ENCODE peak calls at places on chromosomes 6 and 20, in seven cellular contexts. J, D, W, F, Y, U and C are unnamed samples.

GRCh38 chr6:158207452-158207788 is 39.3 kb downstream of the GTF2H5 start:
- DNase-seq in J (peak), F (no peak), U (peak), D (no peak), W (no peak), Y (no peak), C (no peak)

GRCh38 chr6:36729169-36729549 is 31.5 kb downstream of the RAB44 start:
- DNase-seq in F (no peak), Y (peak), U (no peak), J (no peak), D (no peak), W (no peak), C (no peak)

GRCh38 chr6:125868996-125869395 is 78.2 kb downstream of the NCOA7 start:
- DNase-seq in Y (peak), J (no peak), F (no peak), D (no peak), W (no peak), U (peak), C (no peak)

GRCh38 chr20:34626978-34627377 is 49.9 kb downstream of the PIGU start:
- DNase-seq in Y (no peak), U (no peak), D (no peak), J (no peak), F (no peak), W (no peak), C (no peak)

GRCh38 chr20:25540273-25540672 is 45.1 kb downstream of the NINL start:
- DNase-seq in F (peak), W (no peak), D (peak), J (no peak), Y (no peak), U (no peak), C (peak)

GRCh38 chr6:8888468-8888867 is 453.1 kb upstream of the SLC35B3 start:
- DNase-seq in D (no peak), J (no peak), Y (peak), F (no peak), W (no peak), U (no peak), C (peak)

GRCh38 chr20:50041238-50041915 is 58.6 kb downstream of the SNAI1 start:
- DNase-seq in F (no peak), W (no peak), J (no peak), U (no peak), D (no peak), Y (peak), C (no peak)

GRCh38 chr6:34182751-34183531 is 37.1 kb upstream of the GRM4 start:
- DNase-seq in F (no peak), J (no peak), U (no peak), D (no peak), Y (peak), W (no peak), C (peak)

GRCh38 chr6:80767808-80768207 is 661.3 kb downstream of the BCKDHB start:
- DNase-seq in J (peak), F (no peak), Y (peak), U (peak), D (peak), W (no peak), C (peak)

GRCh38 chr6:33914519-33915120 is 110.8 kb upstream of the MLN start:
- DNase-seq in W (no peak), U (no peak), D (no peak), J (no peak), Y (no peak), F (no peak), C (no peak)

GRCh38 chr6:166477647-166478365 is 95.1 kb upstream of the MPC1 start:
- DNase-seq in F (no peak), J (no peak), U (no peak), Y (no peak), D (no peak), W (no peak), C (no peak)

GRCh38 chr20:12166053-12166717 is 248.5 kb downstream of the BTBD3 start:
- DNase-seq in W (no peak), D (no peak), J (peak), F (no peak), U (peak), Y (peak), C (no peak)

GRCh38 chr20:51886891-51887608 is 84.7 kb upstream of the SALL4 start:
- DNase-seq in J (no peak), W (no peak), F (no peak), Y (no peak), D (no peak), U (no peak), C (peak)

GRCh38 chr20:26354521-26354920 is 657.9 kb upstream of the ZNF337 start:
- DNase-seq in F (no peak), D (no peak), J (no peak), Y (no peak), W (no peak), U (no peak), C (no peak)

GRCh38 chr6:26126394-26127221 is 39.4 kb downstream of the HFE start:
- DNase-seq in D (no peak), Y (peak), J (peak), U (no peak), F (no peak), W (no peak), C (no peak)

GRCh38 chr20:1803216-1804128 is 91.7 kb upstream of the SIRPA start:
- DNase-seq in J (peak), D (peak), U (peak), Y (peak), F (peak), W (peak), C (peak)

GRCh38 chr20:40883097-40883496 is 145.5 kb upstream of the TOP1 start:
- DNase-seq in W (no peak), J (no peak), U (no peak), Y (no peak), F (no peak), D (no peak), C (no peak)

GRCh38 chr20:57479196-57479595 is 45.7 kb downstream of the CTCFL start:
- DNase-seq in Y (no peak), W (no peak), F (no peak), U (no peak), J (no peak), D (no peak), C (no peak)

GRCh38 chr6:164034602-164035140 is 620.2 kb downstream of the QKI start:
- DNase-seq in U (no peak), W (no peak), F (no peak), D (no peak), Y (no peak), J (no peak), C (no peak)

GRCh38 chr6:19028201-19028600 is 641.1 kb downstream of the RNF144B start:
- DNase-seq in F (no peak), D (no peak), Y (no peak), J (no peak), W (no peak), U (no peak), C (peak)

GRCh38 chr6:53894086-53894485 is 99.3 kb downstream of the LRRC1 start:
- DNase-seq in D (no peak), U (peak), F (no peak), J (peak), Y (peak), W (no peak), C (no peak)

GRCh38 chr6:80336906-80337305 is 230.4 kb downstream of the BCKDHB start:
- DNase-seq in J (no peak), W (no peak), Y (no peak), D (no peak), F (no peak), U (no peak), C (no peak)

GRCh38 chr6:30397697-30398096 is 52.7 kb downstream of the RPP21 start:
- DNase-seq in J (no peak), D (peak), W (no peak), F (no peak), U (no peak), Y (no peak), C (peak)

GRCh38 chr6:26475823-26476729 is 18.3 kb downstream of the BTN2A1 start:
- DNase-seq in U (peak), Y (no peak), J (peak), F (no peak), D (peak), W (no peak), C (peak)

GRCh38 chr6:47308674-47309325 is 905 bp downstream of the TNFRSF21 start:
- DNase-seq in W (peak), J (peak), F (peak), Y (peak), U (peak), D (peak), C (peak)

GRCh38 chr20:19104186-19104585 is 108.3 kb upstream of the SLC24A3 start:
- DNase-seq in W (no peak), U (no peak), J (no peak), Y (no peak), D (no peak), F (no peak), C (no peak)

GRCh38 chr20:37397076-37397953 is 51.4 kb downstream of the SRC start:
- DNase-seq in J (no peak), F (no peak), W (no peak), U (no peak), Y (no peak), D (no peak), C (no peak)

GRCh38 chr20:63441136-63441776 is 31.2 kb downstream of the KCNQ2 start:
- DNase-seq in W (no peak), D (no peak), F (no peak), Y (no peak), J (no peak), U (no peak), C (no peak)

GRCh38 chr20:1807394-1807793 is 87.8 kb upstream of the SIRPA start:
- DNase-seq in W (no peak), J (no peak), F (no peak), Y (no peak), U (no peak), D (no peak), C (no peak)

GRCh38 chr20:51715873-51716215 is 52.3 kb downstream of the ATP9A start:
- DNase-seq in W (no peak), J (no peak), Y (no peak), U (no peak), D (no peak), F (no peak), C (no peak)

GRCh38 chr20:49136817-49137571 is 51.1 kb downstream of the STAU1 start:
- DNase-seq in U (no peak), W (no peak), D (no peak), F (no peak), Y (no peak), J (no peak), C (no peak)

GRCh38 chr6:82959385-82959941 is 106.2 kb downstream of the UBE3D start:
- DNase-seq in Y (peak), U (peak), D (peak), F (peak), W (peak), J (peak), C (peak)

GRCh38 chr20:60976913-60977312 is 275.1 kb upstream of the CDH4 start:
- DNase-seq in U (no peak), Y (no peak), W (no peak), D (no peak), J (no peak), F (no peak), C (peak)

GRCh38 chr6:22880686-22881433 is 311.5 kb downstream of the HDGFL1 start:
- DNase-seq in U (peak), J (peak), F (no peak), W (no peak), Y (peak), D (no peak), C (peak)

GRCh38 chr6:32152414-32153251 is 894 bp upstream of the PRRT1 start:
- DNase-seq in W (no peak), J (peak), F (no peak), Y (peak), D (no peak), U (peak), C (no peak)

GRCh38 chr6:137112067-137112355 is 61.4 kb downstream of the IL22RA2 start:
- DNase-seq in D (no peak), U (peak), Y (peak), F (no peak), J (peak), W (no peak), C (no peak)
- H3K4ac ChIP-seq in D (no peak), U (no peak), Y (no peak), F (no peak), J (no peak), W (no peak), C (no peak)

GRCh38 chr6:17869010-17869752 is 118.3 kb downstream of the KIF13A start:
- DNase-seq in J (peak), W (no peak), Y (no peak), U (peak), D (no peak), F (no peak), C (no peak)

GRCh38 chr6:17867880-17868279 is 119.6 kb downstream of the KIF13A start:
- DNase-seq in U (peak), D (no peak), Y (no peak), F (no peak), W (no peak), J (peak), C (no peak)

GRCh38 chr6:17865243-17865642 is 122.2 kb downstream of the KIF13A start:
- DNase-seq in U (no peak), D (no peak), W (no peak), Y (peak), F (no peak), J (peak), C (no peak)

GRCh38 chr6:17865798-17866725 is 121.4 kb downstream of the KIF13A start:
- DNase-seq in F (no peak), W (no peak), D (no peak), J (peak), U (peak), Y (peak), C (peak)

DNA sequence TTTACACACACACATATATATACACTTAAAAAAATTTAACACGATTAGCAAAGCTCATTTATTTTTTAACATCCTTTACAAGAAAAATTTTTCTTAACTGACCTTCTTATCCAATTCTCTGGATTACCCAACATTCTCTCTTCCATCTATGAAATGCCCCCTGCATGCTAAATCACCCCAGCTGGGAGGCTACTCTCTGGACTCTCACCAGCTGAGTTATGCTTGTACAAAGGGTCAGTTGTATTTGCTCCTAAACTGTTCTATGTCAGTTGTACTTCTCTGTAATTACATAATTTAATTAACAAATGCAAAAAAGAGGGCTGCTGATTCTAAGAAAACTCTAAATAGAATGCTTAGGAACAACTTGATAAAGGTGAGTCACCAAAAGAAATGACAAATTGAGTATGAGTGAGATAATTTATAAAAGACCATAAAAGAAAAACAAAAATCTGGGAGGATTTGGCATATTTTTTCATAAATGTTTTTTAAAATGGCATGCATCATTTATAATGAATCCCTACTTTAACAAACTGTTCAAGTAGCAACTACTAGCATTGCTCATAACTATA is 120.5 kb downstream of the KIF13A start:
- DNase-seq in J (no peak), F (no peak), W (no peak), D (no peak), U (no peak), Y (no peak), C (no peak)
- H3K4ac ChIP-seq in J (no peak), F (no peak), W (no peak), D (no peak), U (no peak), Y (no peak), C (no peak)

DNA sequence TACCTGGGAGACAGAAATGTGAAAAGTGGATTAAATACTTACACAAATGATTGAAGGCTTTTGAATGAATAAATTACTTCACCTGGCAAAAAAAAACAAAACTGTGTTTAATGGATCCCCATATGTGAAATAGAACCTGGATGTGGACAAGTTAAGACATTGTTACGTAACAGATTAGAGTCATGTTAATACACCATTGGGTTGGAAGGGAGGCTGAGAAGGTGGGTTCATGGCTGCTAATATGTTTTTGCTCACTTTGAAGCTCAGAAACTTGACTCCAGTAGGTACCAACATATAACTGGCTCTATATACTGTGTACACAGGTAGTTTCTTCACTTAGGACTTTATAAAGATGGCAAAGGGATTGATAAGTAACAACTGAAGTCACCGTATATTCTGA is 21.4 kb upstream of the TENT5A start:
- DNase-seq in J (no peak), D (no peak), U (no peak), F (no peak), W (no peak), Y (no peak), C (no peak)
- H3K4ac ChIP-seq in J (no peak), D (no peak), U (no peak), F (no peak), W (no peak), Y (no peak), C (no peak)

GRCh38 chr6:141829996-141830395 is 302.7 kb upstream of the GJE1 start:
- DNase-seq in W (no peak), U (no peak), J (no peak), F (peak), D (peak), Y (peak), C (peak)

GRCh38 chr6:141829566-141829965 is 303.2 kb upstream of the GJE1 start:
- DNase-seq in U (no peak), J (no peak), F (peak), Y (no peak), D (peak), W (no peak), C (peak)

GRCh38 chr6:141830530-141830929 is 302.2 kb upstream of the GJE1 start:
- DNase-seq in Y (peak), D (no peak), W (no peak), U (no peak), F (no peak), J (no peak), C (no peak)

DNA sequence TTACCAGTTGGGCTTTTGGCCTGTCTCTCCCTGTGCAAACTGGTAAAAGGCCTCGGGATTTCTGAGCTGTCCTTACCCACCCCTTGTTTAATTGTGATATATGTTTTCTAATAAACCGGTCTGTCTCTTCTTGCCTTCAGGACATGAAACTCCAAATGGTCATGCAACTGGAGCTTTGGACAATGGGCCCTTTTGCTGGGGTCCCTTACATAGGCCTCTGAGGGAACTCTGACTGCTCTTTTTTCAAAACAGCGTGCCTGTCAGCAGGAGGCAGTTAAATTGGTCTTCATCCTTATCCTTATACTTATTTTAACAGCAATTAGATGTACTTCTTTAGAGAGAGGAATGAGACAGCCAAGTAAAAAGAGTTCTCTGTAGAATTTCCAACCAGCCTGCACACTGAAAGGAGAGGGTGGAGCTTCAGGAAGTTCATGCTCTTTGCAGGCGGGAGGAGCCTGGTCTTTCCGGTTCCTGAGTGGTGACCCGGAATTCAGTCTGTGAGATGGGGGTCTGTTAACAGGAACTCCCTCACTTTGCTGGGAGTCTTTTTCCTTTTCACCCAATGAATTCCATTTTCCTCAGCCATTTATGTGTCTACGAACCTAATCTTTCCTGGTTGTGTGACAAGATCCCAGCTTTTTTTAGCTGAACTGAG is 299.6 kb upstream of the GJE1 start:
- DNase-seq in Y (no peak), W (no peak), J (no peak), F (no peak), U (no peak), D (no peak), C (no peak)
- H3K4ac ChIP-seq in Y (no peak), W (no peak), J (no peak), F (no peak), U (no peak), D (no peak), C (peak)

GRCh38 chr6:132270745-132271414 is 130.4 kb downstream of the MOXD1 start:
- DNase-seq in D (no peak), W (no peak), J (no peak), F (no peak), Y (no peak), U (no peak), C (no peak)

GRCh38 chr6:132275253-132275970 is 125.9 kb downstream of the MOXD1 start:
- DNase-seq in F (no peak), J (no peak), Y (no peak), W (no peak), U (no peak), D (peak), C (peak)

GRCh38 chr6:132272776-132273175 is 128.5 kb downstream of the MOXD1 start:
- DNase-seq in F (no peak), Y (no peak), U (no peak), W (no peak), J (no peak), D (no peak), C (no peak)
- H3K4ac ChIP-seq in F (no peak), Y (no peak), U (no peak), W (no peak), J (no peak), D (no peak), C (no peak)

GRCh38 chr20:33280775-33281174 is 2.2 kb upstream of the BPIFB1 start:
- DNase-seq in J (no peak), D (no peak), F (no peak), Y (no peak), U (no peak), W (no peak), C (no peak)

GRCh38 chr20:33279261-33279910 is 3.6 kb upstream of the BPIFB1 start:
- DNase-seq in W (no peak), D (no peak), F (no peak), Y (no peak), J (no peak), U (no peak), C (no peak)

GRCh38 chr20:33277471-33278441 is 5.3 kb upstream of the BPIFB1 start:
- DNase-seq in W (no peak), U (no peak), F (no peak), J (no peak), Y (peak), D (no peak), C (peak)

GRCh38 chr20:33280000-33280680 is 2.9 kb upstream of the BPIFB1 start:
- DNase-seq in W (no peak), D (no peak), U (no peak), J (no peak), Y (no peak), F (no peak), C (no peak)

DNA sequence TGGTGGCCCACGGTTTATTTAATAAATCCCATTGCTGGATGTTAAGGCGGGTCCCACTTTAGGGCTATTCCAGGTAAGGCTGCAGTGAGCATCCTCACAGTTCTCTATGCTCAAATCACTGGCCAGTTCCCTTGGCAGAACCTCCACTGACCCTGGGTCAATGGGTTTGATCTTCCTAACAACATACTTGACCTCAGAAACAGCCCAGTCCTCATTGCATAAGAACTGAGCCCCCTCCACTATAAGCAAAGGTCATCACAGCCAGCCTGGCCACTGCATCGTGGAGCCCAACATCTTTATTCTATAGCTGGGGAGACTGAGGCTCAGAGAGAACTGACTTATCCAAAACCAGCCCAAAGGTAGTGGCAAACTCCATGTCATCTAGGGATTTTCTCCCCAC is 4.3 kb upstream of the BPIFB1 start:
- DNase-seq in D (no peak), Y (no peak), U (no peak), F (no peak), J (no peak), W (no peak), C (no peak)
- H3K4ac ChIP-seq in D (no peak), Y (no peak), U (no peak), F (no peak), J (no peak), W (no peak), C (no peak)